ENCODE peak calls at places on chromosome 7, in five cellular contexts. One of them, this sample, is unnamed.

GRCh38 chr7:40329601-40330153 is 194.9 kb downstream of the SUGCT start:
- DNase-seq in K562: peak
- DNase-seq in HepG2: peak
- DNase-seq in SK-N-SH: peak
- DNase-seq in GM12878: no peak
- DNase-seq in this sample: peak

GRCh38 chr7:29445736-29446135 is 117.9 kb upstream of the PRR15 start:
- DNase-seq in GM12878: no peak
- DNase-seq in HepG2: no peak
- DNase-seq in SK-N-SH: no peak
- DNase-seq in K562: no peak
- DNase-seq in this sample: no peak

GRCh38 chr7:123366991-123367390 is 167.2 kb upstream of the SLC13A1 start:
- DNase-seq in SK-N-SH: no peak
- DNase-seq in HepG2: no peak
- DNase-seq in GM12878: no peak
- DNase-seq in K562: no peak
- DNase-seq in this sample: no peak

GRCh38 chr7:51727441-51727840 is 410.8 kb upstream of the COBL start:
- DNase-seq in HepG2: no peak
- DNase-seq in GM12878: no peak
- DNase-seq in K562: no peak
- DNase-seq in SK-N-SH: no peak
- DNase-seq in this sample: no peak

GRCh38 chr7:93977551-93977950 is 26.6 kb downstream of the BET1 start:
- DNase-seq in HepG2: no peak
- DNase-seq in GM12878: no peak
- DNase-seq in SK-N-SH: no peak
- DNase-seq in K562: no peak
- DNase-seq in this sample: no peak

GRCh38 chr7:106165328-106165727 is 53.2 kb upstream of the SYPL1 start:
- DNase-seq in GM12878: no peak
- DNase-seq in K562: no peak
- DNase-seq in SK-N-SH: no peak
- DNase-seq in HepG2: no peak
- DNase-seq in this sample: no peak

GRCh38 chr7:115070311-115070710 is 148.4 kb downstream of the MDFIC start:
- DNase-seq in K562: no peak
- DNase-seq in SK-N-SH: no peak
- DNase-seq in HepG2: no peak
- DNase-seq in GM12878: no peak
- DNase-seq in this sample: no peak

GRCh38 chr7:40516376-40516775 is 381.6 kb downstream of the SUGCT start:
- DNase-seq in HepG2: no peak
- DNase-seq in SK-N-SH: no peak
- DNase-seq in GM12878: no peak
- DNase-seq in K562: no peak
- DNase-seq in this sample: no peak

GRCh38 chr7:22718911-22719420 is 8.0 kb upstream of the IL6 start:
- DNase-seq in GM12878: no peak
- DNase-seq in SK-N-SH: no peak
- DNase-seq in HepG2: no peak
- DNase-seq in K562: no peak
- DNase-seq in this sample: no peak

GRCh38 chr7:106345421-106346166 is 60.8 kb upstream of the NAMPT start:
- DNase-seq in SK-N-SH: no peak
- DNase-seq in HepG2: no peak
- DNase-seq in K562: no peak
- DNase-seq in GM12878: no peak
- DNase-seq in this sample: no peak

GRCh38 chr7:21305455-21306235 is 122.2 kb upstream of the SP4 start:
- DNase-seq in SK-N-SH: no peak
- DNase-seq in HepG2: no peak
- DNase-seq in K562: no peak
- DNase-seq in GM12878: no peak
- DNase-seq in this sample: no peak

DNA sequence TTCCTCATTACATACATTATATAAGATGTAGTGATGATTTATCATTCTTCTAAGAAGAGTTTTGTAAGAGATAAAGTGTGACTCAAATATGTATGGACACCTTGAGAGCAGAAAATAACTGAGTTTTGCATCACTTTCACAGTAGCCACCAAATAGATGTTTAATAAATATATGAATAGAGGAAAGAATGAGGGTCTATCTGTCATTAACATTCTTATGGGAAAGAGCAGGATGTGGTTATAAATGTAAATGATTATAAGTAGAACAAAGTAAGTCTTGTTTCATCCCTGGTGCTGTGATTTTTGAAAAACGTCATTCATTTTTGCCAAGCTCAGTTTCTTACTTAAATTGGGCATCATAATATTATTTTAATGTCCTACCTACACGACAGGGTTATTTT is 15.0 kb upstream of the CRPPA start:
- DNase-seq in K562: no peak
- DNase-seq in GM12878: no peak
- DNase-seq in HepG2: no peak
- DNase-seq in SK-N-SH: no peak
- DNase-seq in this sample: no peak
- TF ChIP-seq ZBTB33 in K562: no peak
- TF ChIP-seq ZBTB33 in GM12878: no peak
- TF ChIP-seq ZBTB33 in HepG2: no peak
- TF ChIP-seq ZBTB33 in SK-N-SH: no peak
- TF ChIP-seq ZBTB33 in this sample: no peak

DNA sequence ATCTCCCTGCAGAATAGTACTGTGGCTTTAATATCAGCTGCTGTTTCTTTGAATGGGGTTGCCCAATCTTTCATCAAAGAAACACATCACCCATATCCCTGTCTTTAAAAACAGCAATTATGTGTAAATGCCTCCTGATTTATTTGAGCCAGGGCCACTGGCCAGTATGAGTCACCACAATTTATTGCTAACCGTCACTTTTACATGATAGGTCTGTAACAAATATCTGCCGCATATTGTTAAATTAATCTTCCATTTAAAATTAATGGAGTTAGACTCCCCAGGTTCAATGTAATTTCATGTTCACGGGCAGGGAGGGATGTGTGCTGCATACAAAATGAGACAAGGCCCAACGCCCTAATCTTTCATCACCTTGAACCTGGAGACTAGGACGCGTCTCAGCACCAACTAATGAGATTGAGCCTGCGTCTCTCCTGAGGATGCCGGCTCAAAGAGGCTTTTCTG is 673.4 kb downstream of the AUTS2 start:
- DNase-seq in SK-N-SH: peak
- DNase-seq in K562: no peak
- DNase-seq in HepG2: no peak
- DNase-seq in GM12878: no peak
- DNase-seq in this sample: no peak
- TF ChIP-seq JUND in SK-N-SH: peak
- TF ChIP-seq JUND in K562: no peak
- TF ChIP-seq JUND in HepG2: no peak
- TF ChIP-seq JUND in GM12878: no peak
- TF ChIP-seq JUND in this sample: no peak

GRCh38 chr7:80311313-80311712 is 176.7 kb downstream of the GNAI1 start:
- DNase-seq in GM12878: no peak
- DNase-seq in SK-N-SH: no peak
- DNase-seq in HepG2: no peak
- DNase-seq in K562: no peak
- DNase-seq in this sample: no peak

GRCh38 chr7:80313067-80313626 is 178.5 kb downstream of the GNAI1 start:
- DNase-seq in K562: no peak
- DNase-seq in GM12878: no peak
- DNase-seq in HepG2: no peak
- DNase-seq in SK-N-SH: no peak
- DNase-seq in this sample: no peak

GRCh38 chr7:80313716-80314115 is 179.1 kb downstream of the GNAI1 start:
- DNase-seq in K562: no peak
- DNase-seq in GM12878: no peak
- DNase-seq in HepG2: no peak
- DNase-seq in SK-N-SH: no peak
- DNase-seq in this sample: no peak

GRCh38 chr7:80309971-80310549 is 175.4 kb downstream of the GNAI1 start:
- DNase-seq in SK-N-SH: no peak
- DNase-seq in GM12878: no peak
- DNase-seq in HepG2: no peak
- DNase-seq in K562: no peak
- DNase-seq in this sample: no peak

GRCh38 chr7:80312139-80312661 is 177.6 kb downstream of the GNAI1 start:
- DNase-seq in SK-N-SH: no peak
- DNase-seq in HepG2: peak
- DNase-seq in GM12878: no peak
- DNase-seq in K562: no peak
- DNase-seq in this sample: no peak
- TF ChIP-seq ZBTB33 in SK-N-SH: no peak
- TF ChIP-seq ZBTB33 in HepG2: no peak
- TF ChIP-seq ZBTB33 in GM12878: no peak
- TF ChIP-seq ZBTB33 in K562: no peak
- TF ChIP-seq ZBTB33 in this sample: no peak

GRCh38 chr7:73708961-73709360 is 10.5 kb downstream of the STX1A start:
- DNase-seq in SK-N-SH: no peak
- DNase-seq in HepG2: no peak
- DNase-seq in GM12878: no peak
- DNase-seq in K562: no peak
- DNase-seq in this sample: no peak

GRCh38 chr7:73704640-73705550 is 14.6 kb downstream of the STX1A start:
- DNase-seq in K562: no peak
- DNase-seq in GM12878: no peak
- DNase-seq in SK-N-SH: peak
- DNase-seq in HepG2: no peak
- DNase-seq in this sample: no peak

GRCh38 chr7:73705551-73705920 is 13.9 kb downstream of the STX1A start:
- DNase-seq in K562: no peak
- DNase-seq in HepG2: no peak
- DNase-seq in GM12878: no peak
- DNase-seq in SK-N-SH: peak
- DNase-seq in this sample: no peak

GRCh38 chr7:73706122-73707044 is 13.1 kb downstream of the STX1A start:
- DNase-seq in SK-N-SH: peak
- DNase-seq in K562: peak
- DNase-seq in HepG2: no peak
- DNase-seq in GM12878: no peak
- DNase-seq in this sample: peak

DNA sequence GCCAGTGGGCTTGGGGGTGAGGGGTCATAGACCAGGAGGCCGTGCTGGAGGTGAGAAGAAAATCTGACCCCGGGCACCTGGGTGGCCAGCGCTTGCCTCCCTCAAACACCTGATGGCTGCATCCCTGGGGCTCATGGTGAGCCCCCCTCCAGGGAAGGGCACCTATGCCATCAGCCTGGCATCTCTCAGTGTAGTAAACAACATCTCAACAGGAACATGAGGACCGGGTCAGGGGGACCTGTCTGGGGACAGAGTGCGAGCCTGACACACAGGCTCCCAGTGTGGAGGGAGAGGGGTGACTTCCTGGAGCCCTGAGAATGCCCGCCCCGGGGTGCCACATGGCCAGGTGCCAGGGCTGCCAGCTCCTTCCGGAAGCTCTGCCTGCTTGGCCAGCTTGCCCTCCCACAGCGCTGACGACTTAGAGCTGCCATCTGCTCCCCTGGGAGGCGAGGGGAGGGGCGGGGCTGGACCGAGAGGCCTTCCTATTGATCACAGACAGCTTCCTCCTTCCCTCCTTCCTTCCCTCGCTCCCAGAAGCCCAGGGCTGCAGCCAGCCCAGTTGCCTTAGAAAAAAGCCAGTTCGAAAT is 12.3 kb downstream of the STX1A start:
- DNase-seq in SK-N-SH: peak
- DNase-seq in GM12878: no peak
- DNase-seq in HepG2: no peak
- DNase-seq in K562: no peak
- DNase-seq in this sample: peak
- TF ChIP-seq JUND in SK-N-SH: no peak
- TF ChIP-seq JUND in GM12878: no peak
- TF ChIP-seq JUND in HepG2: no peak
- TF ChIP-seq JUND in K562: no peak
- TF ChIP-seq JUND in this sample: no peak

DNA sequence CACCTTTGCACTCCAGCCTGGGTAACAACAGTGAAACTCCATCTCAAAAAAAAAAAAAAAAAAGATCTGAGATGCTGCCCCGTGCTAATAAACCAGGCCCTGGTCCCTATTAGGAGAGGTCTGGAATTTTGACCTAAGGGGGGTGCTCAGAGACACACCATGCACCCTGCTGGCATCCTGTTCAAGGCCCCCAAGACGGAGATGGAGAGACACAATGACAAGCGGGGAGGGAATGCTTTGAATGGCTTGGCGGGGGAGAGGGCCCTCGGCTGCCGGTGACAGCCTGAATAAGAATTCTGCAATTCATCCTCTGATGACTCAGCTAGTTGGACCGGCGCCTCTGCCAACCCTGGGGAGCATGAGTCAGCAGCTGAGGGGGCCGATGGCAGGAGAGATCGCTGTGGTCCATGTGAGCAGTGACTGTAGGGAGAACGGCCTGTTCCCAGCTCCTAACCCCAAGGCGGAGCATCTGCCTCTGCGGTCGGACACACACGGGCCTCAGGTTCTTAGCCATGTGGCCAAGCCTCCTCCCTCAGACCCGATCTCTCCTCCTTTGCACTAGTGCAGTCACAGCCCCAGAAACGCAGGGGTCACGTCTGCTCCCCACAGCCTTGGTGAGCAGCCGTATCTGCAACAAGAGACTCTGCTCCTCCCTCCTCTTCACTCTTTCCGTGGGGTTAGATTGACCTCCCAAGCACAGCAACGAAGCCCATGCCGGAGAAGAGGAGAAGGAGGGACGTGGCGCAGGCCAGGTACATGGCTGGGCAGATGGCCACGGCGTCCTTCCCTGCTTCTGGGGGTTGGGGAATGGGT is 14.9 kb downstream of the TRIM56 start:
- DNase-seq in HepG2: peak
- DNase-seq in GM12878: no peak
- DNase-seq in SK-N-SH: peak
- DNase-seq in K562: peak
- DNase-seq in this sample: peak
- TF ChIP-seq ZBTB33 in HepG2: no peak
- TF ChIP-seq ZBTB33 in GM12878: no peak
- TF ChIP-seq ZBTB33 in SK-N-SH: peak
- TF ChIP-seq ZBTB33 in K562: peak
- TF ChIP-seq ZBTB33 in this sample: no peak

DNA sequence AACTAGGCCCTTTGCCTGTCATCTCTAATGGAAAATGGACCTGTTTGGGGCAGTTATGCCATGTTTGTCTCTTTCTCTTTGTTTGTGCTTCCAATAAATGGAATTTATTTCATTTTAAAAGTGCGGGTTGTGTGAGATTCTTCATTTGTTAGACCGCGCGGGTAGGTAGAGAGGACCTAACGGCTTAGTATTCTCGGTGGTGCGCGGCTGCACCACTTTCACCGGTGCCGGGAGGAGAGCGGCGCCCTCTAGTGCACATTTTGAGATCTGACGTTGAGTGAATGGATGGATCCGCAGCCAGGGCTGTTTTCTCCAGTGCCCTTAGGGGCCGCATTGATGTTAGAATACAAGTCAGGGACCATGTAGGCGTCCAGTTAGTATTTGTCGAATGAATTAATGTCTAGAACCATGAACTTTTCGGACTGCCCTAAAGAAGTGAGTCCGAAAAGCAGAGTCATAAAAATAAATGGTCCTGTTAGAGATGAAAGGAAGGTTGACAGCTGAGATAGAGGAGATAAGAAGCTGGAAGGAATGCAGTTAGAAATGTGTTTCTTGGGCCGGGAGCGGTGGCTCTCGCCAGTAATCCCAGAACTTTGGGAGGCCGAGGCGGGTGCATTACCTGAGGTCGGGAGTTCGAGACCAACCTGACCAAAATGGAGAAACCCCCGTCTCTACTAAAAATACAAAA is 29.3 kb upstream of the GIMAP8 start:
- DNase-seq in GM12878: no peak
- DNase-seq in K562: peak
- DNase-seq in SK-N-SH: peak
- DNase-seq in HepG2: peak
- DNase-seq in this sample: peak
- TF ChIP-seq JUND in GM12878: no peak
- TF ChIP-seq JUND in K562: peak
- TF ChIP-seq JUND in SK-N-SH: no peak
- TF ChIP-seq JUND in HepG2: no peak
- TF ChIP-seq JUND in this sample: no peak